ENCODE peak calls at places on chromosomes 1 and 21, in four cellular contexts. U, L, M and J are unnamed samples.

GRCh38 chr1:201709564-201710295 is 119.2 kb upstream of the IPO9 start:
- DNase-seq in U (peak), L (peak), M (peak), J (peak)

GRCh38 chr21:28547795-28548194 is 444.9 kb downstream of the LTN1 start:
- DNase-seq in U (no peak), L (no peak), M (no peak), J (no peak)

GRCh38 chr1:201016211-201016651 is 7.3 kb downstream of the KIF21B start:
- DNase-seq in U (no peak), L (no peak), M (peak), J (peak)

GRCh38 chr1:52002038-52002917 is 11.8 kb upstream of the RAB3B start:
- DNase-seq in U (peak), L (peak), M (peak), J (peak)

GRCh38 chr1:14954930-14955329 is 198.6 kb upstream of the TMEM51 start:
- DNase-seq in U (no peak), L (no peak), M (no peak), J (no peak)

GRCh38 chr21:38800924-38801744 is 4.6 kb upstream of the ETS2 start:
- DNase-seq in U (peak), L (no peak), M (no peak), J (no peak)

GRCh38 chr1:75708910-75709309 is 15.6 kb upstream of the ACADM start:
- DNase-seq in U (no peak), L (no peak), M (no peak), J (no peak)

GRCh38 chr1:107184888-107185287 is 44.0 kb downstream of the NTNG1 start:
- DNase-seq in U (no peak), L (no peak), M (no peak), J (no peak)

GRCh38 chr1:163999131-163999530 is 559.9 kb upstream of the PBX1 start:
- DNase-seq in U (no peak), L (no peak), M (no peak), J (no peak)

GRCh38 chr1:12087797-12088314 is 24.8 kb downstream of the TNFRSF8 start:
- DNase-seq in U (no peak), L (no peak), M (no peak), J (no peak)

GRCh38 chr1:61279570-61279969 is 197.2 kb downstream of the NFIA start:
- DNase-seq in U (no peak), L (no peak), M (no peak), J (no peak)

GRCh38 chr1:104592926-104593325 is 843.2 kb downstream of the AMY1C start:
- DNase-seq in U (no peak), L (no peak), M (no peak), J (no peak)

GRCh38 chr1:199243423-199244061 is 604.7 kb downstream of the PTPRC start:
- DNase-seq in U (peak), L (peak), M (peak), J (peak)

GRCh38 chr1:214843281-214843680 is 239.3 kb upstream of the KCNK2 start:
- DNase-seq in U (no peak), L (no peak), M (no peak), J (no peak)

GRCh38 chr21:16891821-16892220 is 621.0 kb upstream of the CXADR start:
- DNase-seq in U (peak), L (no peak), M (no peak), J (no peak)

GRCh38 chr21:34305605-34306235 is 58.1 kb upstream of the KCNE2 start:
- DNase-seq in U (no peak), L (no peak), M (no peak), J (no peak)

GRCh38 chr1:17360272-17360956 is 11.6 kb upstream of the PADI6 start:
- DNase-seq in U (no peak), L (no peak), M (no peak), J (no peak)

GRCh38 chr1:243526180-243526579 is 270.3 kb downstream of the SDCCAG8 start:
- DNase-seq in U (no peak), L (no peak), M (no peak), J (no peak)

GRCh38 chr1:214420341-214420740 is 131.1 kb downstream of the PTPN14 start:
- DNase-seq in U (no peak), L (no peak), M (no peak), J (no peak)

GRCh38 chr1:152141971-152142584 is 16.9 kb downstream of the RPTN start:
- DNase-seq in U (peak), L (peak), M (peak), J (peak)

GRCh38 chr1:48470506-48470905 is 1.5 kb downstream of the SPATA6 start:
- DNase-seq in U (no peak), L (no peak), M (peak), J (no peak)

GRCh38 chr1:3632298-3632697 is 7.5 kb downstream of the TPRG1L start:
- DNase-seq in U (no peak), L (no peak), M (no peak), J (no peak)

DNA sequence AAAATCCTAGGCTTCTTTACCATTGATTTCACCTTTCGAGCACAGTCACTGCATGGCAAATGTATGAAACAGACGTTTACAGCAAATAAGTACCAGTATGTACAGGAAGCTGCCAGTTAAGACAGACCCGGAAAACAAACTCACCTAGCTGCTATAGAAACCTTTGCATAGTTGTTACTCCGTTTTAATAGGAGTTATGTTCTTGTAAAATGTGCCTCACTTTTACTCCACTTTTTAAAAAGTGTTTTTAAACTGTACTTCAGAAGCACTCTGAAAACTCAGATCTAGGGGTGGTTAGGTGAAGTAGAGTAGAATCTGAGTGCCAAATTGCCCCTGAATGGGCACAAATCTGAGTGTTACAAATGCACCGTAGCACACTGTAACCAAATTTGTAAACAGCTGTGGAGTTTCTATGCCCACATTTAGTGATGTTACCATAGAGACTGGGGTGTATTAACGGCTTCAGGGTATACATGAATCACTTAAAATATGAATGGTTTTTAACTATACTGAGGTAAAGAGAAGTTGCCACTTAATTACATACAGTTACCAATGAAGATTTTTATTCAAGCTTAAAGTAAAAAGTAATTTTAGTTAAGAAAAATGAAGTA is 30.7 kb downstream of the CNIH4 start:
- DNase-seq in U (no peak), L (no peak), M (no peak), J (no peak)
- TF ChIP-seq POLR2A in U (no peak), L (no peak), M (no peak), J (no peak)

GRCh38 chr1:32924881-32925344 is 23.7 kb upstream of the TMEM54 start:
- DNase-seq in U (no peak), L (no peak), M (peak), J (no peak)
- TF ChIP-seq POLR2A in U (no peak), L (no peak), M (peak), J (no peak)

GRCh38 chr1:185046639-185047038 is 1.3 kb downstream of the RNF2 start:
- DNase-seq in U (no peak), L (no peak), M (no peak), J (no peak)

GRCh38 chr1:185041742-185042141 is 3.6 kb upstream of the RNF2 start:
- DNase-seq in U (no peak), L (no peak), M (no peak), J (no peak)

GRCh38 chr1:185044387-185044786 is 971 bp upstream of the RNF2 start:
- DNase-seq in U (no peak), L (no peak), M (no peak), J (no peak)

GRCh38 chr1:185045793-185046441 is 559 bp downstream of the RNF2 start:
- DNase-seq in U (peak), L (no peak), M (peak), J (peak)

DNA sequence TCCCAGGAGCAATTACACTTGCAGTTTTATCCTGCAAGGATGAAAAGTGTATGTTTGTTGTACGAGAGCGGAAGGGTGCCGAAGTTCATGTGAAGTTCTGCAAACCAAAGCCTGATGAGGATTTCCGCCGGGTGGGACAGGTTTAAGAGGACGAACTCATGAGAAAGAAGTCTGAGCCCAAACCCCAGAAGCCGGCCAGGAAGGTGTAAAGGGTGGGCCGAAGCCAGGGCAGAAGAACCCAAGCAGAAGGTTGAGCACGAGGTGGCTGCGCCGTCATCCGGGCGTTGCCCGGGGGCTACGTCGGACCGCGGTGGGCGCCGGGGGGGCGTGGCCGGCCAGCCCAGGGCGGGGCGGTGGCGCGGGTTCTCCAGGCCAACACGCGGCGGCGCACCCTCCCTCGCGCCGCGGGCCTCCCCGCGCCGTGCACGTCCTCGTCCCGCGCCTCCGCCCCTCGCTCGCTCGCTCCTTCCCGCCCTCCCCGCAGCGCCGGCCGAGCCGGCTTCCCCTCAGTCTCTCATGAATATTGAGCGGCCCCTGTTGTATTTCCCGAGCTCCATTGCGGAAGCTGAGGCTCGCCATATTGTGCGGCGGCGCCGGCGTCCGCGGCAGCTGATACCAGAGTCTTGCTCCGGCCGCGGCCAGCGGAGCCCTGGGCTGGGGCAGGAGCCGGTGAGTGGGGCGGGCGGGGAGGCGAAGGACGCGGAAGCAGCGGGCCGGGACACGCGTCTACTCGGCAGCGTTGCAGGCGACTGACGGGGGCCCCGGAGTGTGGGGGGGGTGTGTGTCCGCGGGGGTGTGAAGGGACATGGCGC is at the start of gene RNF2:
- DNase-seq in U (peak), L (peak), M (peak), J (peak)
- TF ChIP-seq POLR2A in U (peak), L (peak), M (peak), J (no peak)

DNA sequence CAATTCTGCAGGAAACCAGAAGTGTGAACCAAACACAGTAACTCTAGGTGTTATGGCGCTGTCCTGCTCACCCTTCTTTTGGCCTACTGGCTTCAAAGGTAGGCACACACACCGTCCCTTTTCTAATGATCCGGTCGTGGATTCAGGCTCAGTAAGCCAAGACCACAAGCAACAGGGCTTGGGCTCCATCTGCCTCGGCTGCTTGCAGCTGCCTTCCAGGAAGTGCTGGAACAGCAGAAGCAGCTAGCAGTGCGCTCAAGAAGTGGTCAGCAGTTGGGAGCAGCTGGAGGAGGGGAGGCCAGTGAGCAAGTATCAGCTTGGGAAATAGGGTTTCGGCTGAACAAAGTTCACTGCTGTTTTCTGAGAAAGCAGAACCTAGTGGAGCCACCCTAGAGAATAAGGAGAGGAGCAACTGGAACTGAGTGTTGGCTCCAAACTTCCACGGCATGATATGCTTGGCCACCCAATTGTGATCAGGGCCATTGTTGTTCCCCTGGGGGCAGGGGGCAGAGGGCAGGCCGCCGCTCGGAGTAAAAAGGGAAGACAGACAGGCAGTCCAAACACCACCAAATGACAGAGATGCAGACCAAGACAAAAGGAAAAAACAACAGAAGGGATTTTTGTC is 173.4 kb downstream of the TOMM20 start:
- DNase-seq in U (no peak), L (no peak), M (peak), J (no peak)
- TF ChIP-seq POLR2A in U (no peak), L (no peak), M (no peak), J (no peak)